ENCODE peak calls at places on chromosomes 16 and 17, in ten cellular contexts. B is GM19239, W is NB4, T is ACHN, S is anterior cingulate cortex, N is K562, Y is HFFc6, L is GF-D8, I is hippocampal formation, Z is hepatic stellate cell. M is an unnamed sample.

GRCh38 chr17:80455784-80456183 is 20.6 kb downstream of the NPTX1 start:
- DNase-seq in B (no peak), W (peak), T (no peak), S (no peak), N (no peak), Y (no peak), L (no peak), I (no peak), Z (no peak), M (no peak)

GRCh38 chr16:31072540-31073072 is 1.4 kb downstream of the ZNF668 start:
- DNase-seq in B (peak), W (peak), T (peak), S (peak), N (peak), Y (peak), L (no peak), I (no peak), Z (peak), M (no peak)

GRCh38 chr17:81167194-81167524 is 1.1 kb upstream of the AATK start:
- DNase-seq in B (no peak), W (no peak), T (no peak), S (no peak), N (no peak), Y (no peak), L (no peak), I (no peak), Z (no peak), M (no peak)

GRCh38 chr17:74215332-74215727 is 2.0 kb downstream of the TTYH2 start:
- DNase-seq in B (no peak), W (no peak), T (no peak), S (peak), N (no peak), Y (no peak), L (no peak), I (peak), Z (no peak), M (no peak)

GRCh38 chr17:82246365-82247174 is 17.7 kb downstream of the SLC16A3 start:
- DNase-seq in B (no peak), W (peak), T (peak), S (no peak), N (peak), Y (peak), L (peak), I (no peak), Z (peak), M (no peak)

GRCh38 chr16:48064971-48065370 is 90.8 kb downstream of the ABCC12 start:
- DNase-seq in B (no peak), W (no peak), T (no peak), S (no peak), N (no peak), Y (no peak), L (no peak), I (no peak), Z (no peak), M (no peak)

GRCh38 chr16:2950400-2950724 is 13.7 kb upstream of the KREMEN2 start:
- DNase-seq in B (no peak), W (no peak), T (no peak), S (no peak), N (no peak), Y (no peak), L (no peak), I (no peak), Z (no peak), M (no peak)

GRCh38 chr16:22356930-22357634 is 17.3 kb downstream of the CDR2 start:
- DNase-seq in B (no peak), W (no peak), T (no peak), S (no peak), N (no peak), Y (no peak), L (no peak), I (no peak), Z (no peak), M (no peak)

GRCh38 chr17:66957343-66957742 is 7.2 kb upstream of the CACNG4 start:
- DNase-seq in B (no peak), W (no peak), T (no peak), S (no peak), N (no peak), Y (no peak), L (no peak), I (no peak), Z (no peak), M (no peak)

GRCh38 chr17:979211-979538 is 401 bp downstream of the NXN start:
- DNase-seq in B (no peak), W (no peak), T (no peak), S (no peak), N (peak), Y (no peak), L (no peak), I (no peak), Z (no peak), M (no peak)

M was measured in NCI-H1436 treated with DMSO at 0.1 percent for 48 hours.